ENCODE peak calls at places on chromosomes 5 and 9, in ten cellular contexts. G is cardiac muscle cell, I is IMR-90, Z is HCT116, U is DND-41, C is astrocyte, W is PC-3, L is heart right ventricle, B is Peyer's patch, T is adrenal gland. A is an unnamed sample.

GRCh38 chr5:105506692-105507277 is 1944.2 kb upstream of the NUDT12 start:
- DNase-seq in G (peak; percentile 41), I (peak; percentile 16), Z (peak; percentile 16), U (no peak), C (no peak), W (peak; percentile 46), L (no peak), B (no peak), T (peak; percentile 3), A (no peak)

GRCh38 chr9:130940693-130941576 is 1.9 kb upstream of the FIBCD1 start:
- DNase-seq in G (peak; percentile 76), I (peak; percentile 15), Z (peak; percentile 75), U (peak; percentile 57), C (no peak), W (peak; percentile 85), L (peak; percentile 45), B (peak; percentile 93), T (peak; percentile 76), A (no peak)

GRCh38 chr5:181164076-181164952 is 16.9 kb downstream of the OR2V2 start:
- DNase-seq in G (no peak), I (peak; percentile 48), Z (no peak), U (no peak), C (no peak), W (no peak), L (no peak), B (no peak), T (no peak), A (no peak)

GRCh38 chr5:174849426-174849825 is 125.0 kb downstream of the MSX2 start:
- DNase-seq in G (no peak), I (no peak), Z (no peak), U (no peak), C (no peak), W (no peak), L (no peak), B (no peak), T (no peak), A (no peak)

GRCh38 chr9:127050581-127050980 is 71.9 kb downstream of the ANGPTL2 start:
- DNase-seq in G (no peak), I (no peak), Z (no peak), U (no peak), C (no peak), W (no peak), L (no peak), B (no peak), T (no peak), A (no peak)

GRCh38 chr9:114929166-114929565 is 1.2 kb downstream of the TNFSF8 start:
- DNase-seq in G (no peak), I (no peak), Z (no peak), U (peak; percentile 36), C (no peak), W (no peak), L (no peak), B (no peak), T (no peak), A (no peak)

GRCh38 chr5:179112469-179113142 is 52.4 kb downstream of the ZNF354C start:
- DNase-seq in G (no peak), I (no peak), Z (no peak), U (no peak), C (no peak), W (no peak), L (no peak), B (no peak), T (no peak), A (no peak)

GRCh38 chr9:121305269-121305994 is 37.5 kb downstream of the GSN start:
- DNase-seq in G (no peak), I (no peak), Z (no peak), U (no peak), C (no peak), W (no peak), L (peak; percentile 80), B (no peak), T (peak; percentile 79), A (no peak)

GRCh38 chr9:75488714-75489100 is 400.4 kb downstream of the OSTF1 start:
- DNase-seq in G (no peak), I (no peak), Z (no peak), U (no peak), C (no peak), W (no peak), L (no peak), B (no peak), T (no peak), A (no peak)

GRCh38 chr5:38330207-38330606 is 71.8 kb downstream of the EGFLAM start:
- DNase-seq in G (no peak), I (no peak), Z (no peak), U (no peak), C (peak; percentile 34), W (no peak), L (no peak), B (no peak), T (no peak), A (no peak)

GRCh38 chr5:35164860-35165542 is 65.3 kb downstream of the PRLR start:
- DNase-seq in G (no peak), I (no peak), Z (no peak), U (no peak), C (no peak), W (no peak), L (no peak), B (no peak), T (no peak), A (no peak)

GRCh38 chr5:35162848-35163770 is 67.2 kb downstream of the PRLR start:
- DNase-seq in G (no peak), I (no peak), Z (no peak), U (no peak), C (no peak), W (no peak), L (no peak), B (no peak), T (no peak), A (no peak)

GRCh38 chr5:35161637-35162248 is 68.5 kb downstream of the PRLR start:
- DNase-seq in G (no peak), I (no peak), Z (no peak), U (no peak), C (no peak), W (no peak), L (no peak), B (no peak), T (no peak), A (no peak)

GRCh38 chr5:35171108-35171507 is 59.2 kb downstream of the PRLR start:
- DNase-seq in G (no peak), I (no peak), Z (no peak), U (no peak), C (no peak), W (no peak), L (no peak), B (no peak), T (no peak), A (no peak)

DNA sequence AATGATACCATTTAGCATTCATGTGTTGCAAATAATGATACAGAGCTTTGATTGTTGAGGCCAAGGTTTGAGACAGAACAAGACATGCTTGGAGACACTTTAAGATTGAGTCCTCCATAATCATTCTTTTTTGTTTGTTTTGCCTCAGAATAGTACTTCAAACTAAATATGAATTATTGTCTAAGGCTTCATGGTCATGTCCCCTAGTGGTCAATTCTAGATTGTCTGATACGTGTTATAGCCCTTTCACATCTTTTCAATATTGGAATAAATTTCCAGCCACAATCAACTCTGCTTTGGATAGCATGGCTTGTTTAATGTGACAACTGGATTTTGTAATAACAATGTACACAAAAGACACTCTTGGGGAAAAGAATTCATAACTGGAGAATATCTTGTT is 64.2 kb downstream of the PRLR start:
- DNase-seq in G (no peak), I (no peak), Z (no peak), U (no peak), C (no peak), W (peak; percentile 10), L (no peak), B (no peak), T (no peak), A (no peak)
- TF ChIP-seq CTCF in G (peak; percentile 14), I (peak; percentile 18), Z (no peak), U (no peak), C (no peak), W (peak; percentile 57), L (no peak), B (no peak), T (no peak), A (no peak)

GRCh38 chr9:125785187-125785840 is 38.1 kb downstream of the PBX3 start:
- DNase-seq in G (no peak), I (no peak), Z (no peak), U (no peak), C (no peak), W (no peak), L (no peak), B (no peak), T (peak; percentile 18), A (no peak)

GRCh38 chr9:125784286-125785049 is 37.3 kb downstream of the PBX3 start:
- DNase-seq in G (no peak), I (peak; percentile 13), Z (no peak), U (no peak), C (peak; percentile 58), W (no peak), L (no peak), B (no peak), T (no peak), A (peak; percentile 39)

GRCh38 chr9:125782718-125783117 is 35.5 kb downstream of the PBX3 start:
- DNase-seq in G (no peak), I (no peak), Z (no peak), U (no peak), C (no peak), W (no peak), L (no peak), B (no peak), T (no peak), A (no peak)

GRCh38 chr9:125789196-125789595 is 42.0 kb downstream of the PBX3 start:
- DNase-seq in G (no peak), I (no peak), Z (no peak), U (no peak), C (no peak), W (no peak), L (no peak), B (no peak), T (no peak), A (no peak)

GRCh38 chr9:125787715-125788114 is 40.5 kb downstream of the PBX3 start:
- DNase-seq in G (no peak), I (no peak), Z (no peak), U (no peak), C (no peak), W (no peak), L (no peak), B (no peak), T (no peak), A (no peak)
- H3K36me3 ChIP-seq in G (no peaks in the 10 kb centered on the region), I (peaks cover 1% of the 10 kb centered on the region), Z (no peaks in the 10 kb centered on the region), U (peaks cover 13% of the 10 kb centered on the region), C (no peaks in the 10 kb centered on the region), W (no peaks in the 10 kb centered on the region), L (no peaks in the 10 kb centered on the region), B (no peaks in the 10 kb centered on the region), T (no peaks in the 10 kb centered on the region), A (no peaks in the 10 kb centered on the region)

DNA sequence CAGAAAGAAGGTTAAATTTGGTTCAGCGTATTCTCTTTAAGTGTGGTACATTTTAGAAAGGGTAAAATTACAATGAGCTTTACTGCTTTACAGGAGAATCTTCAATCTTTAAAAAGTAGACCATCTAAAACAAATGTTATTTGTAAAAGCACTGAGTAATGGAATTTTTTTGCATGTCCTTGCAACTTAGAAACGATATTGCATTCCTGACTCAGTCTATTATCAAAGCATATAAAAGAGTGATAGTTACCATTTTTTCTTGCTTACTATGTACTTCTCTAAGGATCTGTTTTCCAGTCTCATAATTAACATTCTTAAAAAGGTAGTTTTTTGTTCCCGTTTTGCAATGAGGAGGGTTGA is 55.5 kb upstream of the TNFAIP8 start:
- DNase-seq in G (no peak), I (no peak), Z (no peak), U (no peak), C (no peak), W (no peak), L (no peak), B (no peak), T (no peak), A (no peak)
- H3K27me3 ChIP-seq in G (no peaks in the 10 kb centered on the region), I (no peaks in the 10 kb centered on the region), Z (no peaks in the 10 kb centered on the region), U (no peaks in the 10 kb centered on the region), C (no peaks in the 10 kb centered on the region), W (no peaks in the 10 kb centered on the region), L (no peaks in the 10 kb centered on the region), B (no peaks in the 10 kb centered on the region), T (no peaks in the 10 kb centered on the region), A (no peaks in the 10 kb centered on the region)

GRCh38 chr9:133371261-133371711 is 4.6 kb downstream of the SURF4 start:
- DNase-seq in G (no peak), I (no peak), Z (no peak), U (peak; percentile 35), C (peak; percentile 31), W (no peak), L (no peak), B (no peak), T (no peak), A (no peak)
- TF ChIP-seq CTCF in G (no peak), I (no peak), Z (no peak), U (no peak), C (no peak), W (no peak), L (no peak), B (no peak), T (no peak), A (no peak)

A was measured in BJ.